ENCODE peak calls at places on chromosomes 12 and 14, in four cellular contexts. C is CD8-positive, alpha-beta T cell; R is tibial artery; A is neuronal stem cell. F is an unnamed sample. For H3K27me3, the result is how much of the 10 kb centered on the place peaks cover.

GRCh38 chr12:106417926-106418910 is 60.7 kb downstream of the POLR3B start:
- DNase-seq in C (no peak), R (no peak), A (no peak), F (no peak)

GRCh38 chr12:80233926-80234325 is 134.6 kb downstream of the OTOGL start:
- DNase-seq in C (no peak), R (no peak), A (no peak), F (no peak)

GRCh38 chr14:31439554-31439953 is 17.8 kb downstream of the DTD2 start:
- DNase-seq in C (no peak), R (no peak), A (no peak), F (no peak)

GRCh38 chr12:92757599-92758121 is 54.9 kb downstream of the PLEKHG7 start:
- DNase-seq in C (no peak), R (no peak), A (no peak), F (no peak)

GRCh38 chr14:54699087-54699530 is 132.2 kb downstream of the SAMD4A start:
- DNase-seq in C (no peak), R (no peak), A (no peak), F (no peak)

GRCh38 chr14:77087631-77088030 is 10.4 kb upstream of the CIPC start:
- DNase-seq in C (no peak), R (no peak), A (no peak), F (no peak)

GRCh38 chr14:36835145-36835544 is 173.5 kb downstream of the PAX9 start:
- DNase-seq in C (no peak), R (no peak), A (no peak), F (peak)

GRCh38 chr12:120639771-120640721 is at the start of gene CABP1:
- DNase-seq in C (peak), R (no peak), A (peak), F (peak)

GRCh38 chr14:65131176-65131765 is 29.0 kb upstream of the MAX start:
- DNase-seq in C (no peak), R (no peak), A (no peak), F (no peak)

GRCh38 chr14:74034572-74034971 is 15.4 kb downstream of the BBOF1 start:
- DNase-seq in C (no peak), R (no peak), A (no peak), F (no peak)

GRCh38 chr14:94385553-94386057 is 2.8 kb downstream of the SERPINA1 start:
- DNase-seq in C (no peak), R (no peak), A (no peak), F (no peak)

GRCh38 chr12:91685917-91686316 is 459.7 kb downstream of the BTG1 start:
- DNase-seq in C (peak), R (no peak), A (no peak), F (no peak)

GRCh38 chr12:92462049-92462448 is 240.7 kb upstream of the PLEKHG7 start:
- DNase-seq in C (no peak), R (no peak), A (no peak), F (peak)

GRCh38 chr14:93049295-93049694 is 66.4 kb downstream of the ITPK1 start:
- DNase-seq in C (no peak), R (no peak), A (no peak), F (no peak)

GRCh38 chr12:132478845-132479244 is 11.1 kb upstream of the FBRSL1 start:
- DNase-seq in C (no peak), R (no peak), A (no peak), F (no peak)

GRCh38 chr14:21940887-21941855 is 267.6 kb upstream of the OR4E1 start:
- DNase-seq in C (peak), R (no peak), A (peak), F (peak)

GRCh38 chr12:131543040-131543439 is 167.8 kb upstream of the SFSWAP start:
- DNase-seq in C (no peak), R (no peak), A (no peak), F (no peak)

GRCh38 chr12:58765076-58765475 is 155.2 kb downstream of the LRIG3 start:
- DNase-seq in C (no peak), R (no peak), A (no peak), F (no peak)

GRCh38 chr12:58764100-58764953 is 156.0 kb downstream of the LRIG3 start:
- DNase-seq in C (no peak), R (no peak), A (no peak), F (no peak)

DNA sequence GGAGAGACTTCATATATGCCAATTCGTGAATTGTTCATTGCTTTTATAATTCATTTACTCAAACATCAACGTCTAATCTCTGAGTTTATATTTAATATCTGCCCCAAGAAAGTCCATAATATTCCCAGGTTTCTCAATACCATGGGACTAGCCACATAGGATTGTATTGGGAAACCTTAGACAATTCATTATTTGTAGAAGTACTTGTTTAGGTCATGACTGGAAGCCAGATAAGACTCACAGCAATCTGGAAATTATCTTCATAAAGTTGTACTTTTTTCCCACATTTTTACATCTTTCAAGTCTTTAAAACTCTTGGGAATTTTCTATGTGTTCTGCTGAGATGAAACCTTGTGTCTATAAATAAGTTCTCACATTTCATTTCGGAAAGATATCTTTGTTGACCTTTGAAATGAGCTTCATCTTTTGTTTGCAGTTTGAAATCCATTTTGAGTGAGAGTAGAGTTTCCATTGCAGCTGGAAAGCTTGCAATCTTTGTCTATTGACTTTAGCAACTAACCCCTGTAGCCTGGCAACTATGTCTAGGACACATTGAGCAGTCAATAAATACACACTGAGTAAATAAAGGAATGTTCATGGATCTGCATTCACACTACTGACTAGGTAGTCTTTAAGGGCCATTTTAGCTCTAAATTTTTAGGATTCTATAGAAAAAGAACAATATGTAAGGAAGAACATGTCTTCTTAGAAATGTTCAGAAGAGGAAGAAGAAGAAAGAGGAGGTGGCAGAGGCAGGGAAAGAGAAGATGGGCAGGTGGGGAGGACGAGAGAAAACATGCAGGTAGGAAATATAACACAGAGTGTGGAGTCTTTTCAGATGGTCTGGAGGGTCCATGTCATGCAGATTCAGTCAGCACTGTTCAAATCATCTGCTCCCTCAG is 154.4 kb downstream of the LRIG3 start:
- DNase-seq in C (no peak), R (no peak), A (no peak), F (no peak)
- H3K27ac ChIP-seq in C (no peak), R (no peak), A (no peak), F (no peak)

GRCh38 chr14:103336191-103336590 is 2.2 kb downstream of the EIF5 start:
- DNase-seq in C (no peak), R (no peak), A (no peak), F (no peak)
- H3K4me3 ChIP-seq in C (peak), R (peak), A (no peak), F (no peak)

GRCh38 chr12:52748578-52748977 is 28.6 kb downstream of the KRT76 start:
- DNase-seq in C (no peak), R (no peak), A (no peak), F (no peak)
- H3K27me3 ChIP-seq in C (under half), R (under half), A (under half), F (under half)

GRCh38 chr14:61334197-61334701 is 12.9 kb downstream of the PRKCH start:
- DNase-seq in C (peak), R (no peak), A (no peak), F (no peak)

GRCh38 chr14:61335049-61335448 is 13.7 kb downstream of the PRKCH start:
- DNase-seq in C (peak), R (no peak), A (no peak), F (no peak)

GRCh38 chr14:61338457-61338856 is 17.1 kb downstream of the PRKCH start:
- DNase-seq in C (no peak), R (no peak), A (no peak), F (no peak)

GRCh38 chr14:61337893-61338292 is 16.5 kb downstream of the PRKCH start:
- DNase-seq in C (peak), R (no peak), A (no peak), F (no peak)

GRCh38 chr14:61335876-61336275 is 14.5 kb downstream of the PRKCH start:
- DNase-seq in C (peak), R (no peak), A (no peak), F (no peak)
- H3K27ac ChIP-seq in C (peak), R (no peak), A (no peak), F (no peak)

GRCh38 chr12:47141459-47141858 is 61.7 kb upstream of the AMIGO2 start:
- DNase-seq in C (no peak), R (no peak), A (no peak), F (no peak)

GRCh38 chr12:47139010-47139681 is 59.4 kb upstream of the AMIGO2 start:
- DNase-seq in C (no peak), R (no peak), A (no peak), F (no peak)

GRCh38 chr12:47133981-47134380 is 54.2 kb upstream of the AMIGO2 start:
- DNase-seq in C (no peak), R (no peak), A (no peak), F (no peak)

GRCh38 chr12:47135578-47135977 is 55.8 kb upstream of the AMIGO2 start:
- DNase-seq in C (no peak), R (no peak), A (no peak), F (no peak)
- H3K4me3 ChIP-seq in C (no peak), R (no peak), A (peak), F (no peak)

DNA sequence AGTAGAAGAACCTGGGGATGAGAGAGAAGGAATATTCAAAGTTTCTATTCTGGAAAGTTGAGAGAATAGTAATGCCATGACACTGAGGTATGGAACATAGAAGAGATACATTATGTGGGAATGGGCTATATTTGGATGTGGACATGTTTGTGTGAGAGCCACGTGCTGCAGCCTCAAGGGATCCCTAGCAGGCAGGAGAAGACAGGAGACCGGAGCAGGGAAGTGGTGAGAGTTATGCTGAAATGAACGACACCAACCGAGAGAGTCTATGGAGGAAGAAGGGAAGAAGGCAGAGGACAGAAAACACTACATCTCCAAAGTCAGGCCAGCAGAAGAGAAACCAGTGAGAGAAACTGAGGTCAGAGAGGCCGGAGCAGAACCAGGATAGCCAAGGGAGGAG is 10.0 kb upstream of the RIPK3 start:
- DNase-seq in C (no peak), R (no peak), A (no peak), F (no peak)
- H3K27me3 ChIP-seq in C (under half), R (under half), A (half or more), F (under half)

GRCh38 chr12:47360771-47361388 is 281.1 kb upstream of the AMIGO2 start:
- DNase-seq in C (peak), R (no peak), A (no peak), F (no peak)
- H3K27ac ChIP-seq in C (peak), R (no peak), A (no peak), F (no peak)

GRCh38 chr12:14959916-14960315 is 1.5 kb downstream of the ARHGDIB start:
- DNase-seq in C (no peak), R (no peak), A (no peak), F (no peak)
- H3K4me3 ChIP-seq in C (peak), R (peak), A (no peak), F (no peak)

F was measured in SJCRH30.